ENCODE peak calls at places on chromosomes 7 and 10, in eight cellular contexts. B is pancreas; E is GM23248; P is A549; H is MM.1S; O is naive thymus-derived CD4-positive, alpha-beta T cell; T is PC-9; N is CD8-positive, alpha-beta T cell. V is an unnamed sample.

GRCh38 chr10:6115411-6115800 is 26.6 kb downstream of the RBM17 start:
- DNase-seq in N (no peak), T (no peak), H (no peak), O (no peak), E (peak; percentile 20), P (no peak), B (no peak), V (no peak)

GRCh38 chr7:81299711-81300110 is 380.9 kb upstream of the SEMA3C start:
- DNase-seq in H (no peak), B (no peak), O (no peak), N (no peak), P (no peak), T (no peak), E (no peak), V (no peak)

GRCh38 chr7:47375121-47375551 is 206.8 kb downstream of the TNS3 start:
- DNase-seq in P (no peak), N (no peak), E (peak; percentile 73), T (no peak), O (no peak), H (no peak), B (no peak), V (no peak)

GRCh38 chr7:26147030-26147429 is 5.0 kb upstream of the NFE2L3 start:
- DNase-seq in O (no peak), T (no peak), H (no peak), E (peak; percentile 49), B (no peak), N (no peak), P (peak; percentile 26), V (no peak)

GRCh38 chr10:122879339-122880273 is at the start of gene FAM24B:
- DNase-seq in N (peak; percentile 93), P (peak; percentile 98), E (peak; percentile 99), O (peak; percentile 94), T (peak; percentile 89), B (peak; percentile 99), H (peak; percentile 99), V (peak; percentile 93)

GRCh38 chr7:156234666-156235494 is 405.7 kb upstream of the RNF32 start:
- DNase-seq in E (no peak), H (no peak), N (no peak), P (no peak), O (no peak), B (no peak), T (no peak), V (no peak)

GRCh38 chr7:128108641-128109423 is 77.6 kb upstream of the LRRC4 start:
- DNase-seq in T (no peak), E (no peak), N (no peak), P (no peak), O (peak; percentile 49), H (peak; percentile 89), B (no peak), V (no peak)

GRCh38 chr7:79137942-79138341 is 315.5 kb downstream of the MAGI2 start:
- DNase-seq in N (no peak), E (peak; percentile 43), O (no peak), B (no peak), P (no peak), H (no peak), T (no peak), V (no peak)

GRCh38 chr10:22722770-22723169 is 8.4 kb upstream of the PIP4K2A start:
- DNase-seq in T (no peak), B (no peak), N (no peak), E (no peak), H (no peak), O (no peak), P (no peak), V (no peak)

GRCh38 chr10:89946106-89946505 is 244.7 kb downstream of the KIF20B start:
- DNase-seq in H (peak; percentile 69), B (no peak), T (no peak), E (peak; percentile 7), N (no peak), O (no peak), P (no peak), V (no peak)

GRCh38 chr7:132980406-132980805 is 101.5 kb downstream of the CHCHD3 start:
- DNase-seq in O (no peak), H (no peak), B (no peak), P (no peak), E (no peak), N (no peak), T (no peak), V (no peak)

GRCh38 chr10:110634527-110635209 is 9.5 kb upstream of the RBM20 start:
- DNase-seq in N (no peak), O (no peak), B (no peak), P (no peak), E (no peak), T (no peak), H (no peak), V (no peak)

GRCh38 chr10:32445036-32445435 is 904 bp upstream of the CCDC7 start:
- DNase-seq in B (no peak), P (peak; percentile 9), N (no peak), O (no peak), E (peak; percentile 40), T (no peak), H (no peak), V (no peak)

DNA sequence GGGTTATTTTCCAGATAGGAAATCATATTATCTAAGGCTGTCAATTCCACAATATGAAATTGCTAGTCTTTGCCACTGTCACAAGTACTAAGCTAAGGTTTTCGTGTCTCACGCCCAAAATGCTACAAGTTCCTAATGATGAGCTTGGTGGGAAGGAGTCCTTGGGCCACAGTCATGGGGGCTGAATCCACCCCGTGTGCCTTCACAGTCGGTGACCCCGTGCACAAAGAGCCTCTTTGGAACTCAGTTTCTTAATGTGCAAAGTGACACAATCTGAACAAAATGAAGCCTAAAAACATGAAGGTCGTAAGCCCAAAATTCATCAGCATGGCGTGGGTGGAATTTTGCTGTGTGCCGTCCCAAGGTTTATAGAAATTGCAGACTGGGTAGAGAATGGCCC is 337.0 kb upstream of the GALNT17 start:
- DNase-seq in N (no peak), E (no peak), P (no peak), B (no peak), T (no peak), O (no peak), H (no peak), V (no peak)
- H3K9me3 ChIP-seq in N (no peaks in the 10 kb centered on the region), E (no peaks in the 10 kb centered on the region), P (peaks cover 1% of the 10 kb centered on the region), B (no peaks in the 10 kb centered on the region), T (no peaks in the 10 kb centered on the region), O (no peaks in the 10 kb centered on the region), H (no peaks in the 10 kb centered on the region), V (peaks cover 2% of the 10 kb centered on the region)

GRCh38 chr7:36653011-36653670 is 71.2 kb downstream of the AOAH start:
- DNase-seq in H (no peak), O (no peak), T (no peak), N (no peak), E (peak; percentile 55), B (no peak), P (peak; percentile 18), V (no peak)

GRCh38 chr7:36659638-36660341 is 64.5 kb downstream of the AOAH start:
- DNase-seq in T (no peak), E (no peak), O (no peak), P (no peak), B (no peak), H (no peak), N (no peak), V (no peak)

GRCh38 chr7:36653671-36654355 is 70.5 kb downstream of the AOAH start:
- DNase-seq in P (no peak), H (no peak), T (no peak), B (no peak), N (no peak), O (no peak), E (peak; percentile 44), V (no peak)

GRCh38 chr7:36658603-36659516 is 65.4 kb downstream of the AOAH start:
- DNase-seq in P (peak; percentile 68), O (no peak), N (no peak), B (no peak), T (no peak), H (no peak), E (peak; percentile 96), V (no peak)

DNA sequence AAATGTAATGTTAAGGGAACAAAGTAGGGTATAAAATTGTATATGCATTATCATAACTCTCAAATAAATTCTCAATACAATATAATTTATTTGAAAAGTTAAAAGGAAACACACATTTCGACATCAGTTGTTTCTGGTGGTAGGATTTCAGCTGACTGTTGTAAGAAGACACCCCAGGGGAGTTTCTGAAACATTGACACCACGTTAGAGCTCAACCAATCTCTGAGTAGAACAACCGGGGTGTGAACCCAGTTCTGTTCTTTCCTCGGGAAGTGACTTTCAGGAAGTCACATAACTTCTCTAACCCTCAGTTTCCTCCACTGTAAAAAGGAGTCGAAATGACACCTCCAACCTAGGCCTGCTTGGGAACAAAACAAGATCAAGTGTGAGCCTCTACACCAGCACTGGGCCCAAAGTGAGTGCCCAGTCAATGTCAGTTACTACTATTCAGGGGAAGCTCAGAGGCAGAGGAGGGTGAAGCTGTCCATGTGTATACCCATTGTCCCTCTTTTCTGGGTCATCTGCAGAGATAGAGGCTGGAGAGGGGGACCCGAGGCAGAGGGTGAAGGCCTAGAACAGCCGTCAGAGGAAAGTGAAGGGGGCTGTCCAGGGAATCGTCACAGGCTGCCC is 67.1 kb downstream of the AOAH start:
- DNase-seq in N (no peak), B (no peak), H (no peak), T (no peak), O (no peak), E (no peak), P (no peak), V (no peak)
- H3K4me1 ChIP-seq in N (peaks cover 14% of the 10 kb centered on the region), B (no peaks in the 10 kb centered on the region), H (no peaks in the 10 kb centered on the region), T (no peaks in the 10 kb centered on the region), O (peaks cover 11% of the 10 kb centered on the region), E (peaks cover 44% of the 10 kb centered on the region), P (peaks cover 64% of the 10 kb centered on the region), V (peaks cover 6% of the 10 kb centered on the region)

DNA sequence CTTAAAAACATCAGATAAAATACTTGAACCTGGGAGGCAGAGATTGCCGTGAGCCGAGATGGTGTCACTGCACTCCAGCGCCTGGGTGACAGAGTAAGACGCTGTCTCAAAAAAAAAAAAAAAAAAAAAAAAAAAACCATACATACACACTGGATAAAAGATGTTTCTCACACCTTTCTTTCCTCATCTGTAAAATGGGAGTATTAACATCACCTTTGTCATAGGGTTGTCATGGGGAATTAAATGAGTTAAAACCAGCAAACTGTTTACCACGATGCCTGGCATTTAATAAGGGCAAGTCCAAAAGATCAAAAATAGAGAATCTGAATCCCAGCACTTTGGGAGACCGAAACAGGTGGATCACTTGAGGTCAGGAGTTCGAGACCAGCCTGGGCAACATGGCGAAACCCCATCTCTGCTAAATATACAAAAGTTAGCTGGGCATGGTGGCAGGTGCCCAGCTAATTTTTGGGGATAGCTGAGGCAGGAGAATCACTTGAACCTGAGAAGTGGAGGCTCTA is 12.9 kb downstream of the LRRC20 start:
- DNase-seq in B (no peak), H (no peak), T (no peak), O (no peak), P (no peak), E (no peak), N (no peak), V (no peak)
- H3K27ac ChIP-seq in B (no peak overlapping the region), H (no peak overlapping the region), T (no peak overlapping the region), O (no peak overlapping the region), P (no peak overlapping the region), E (no peak overlapping the region), N (no peak overlapping the region), V (no peak overlapping the region)

DNA sequence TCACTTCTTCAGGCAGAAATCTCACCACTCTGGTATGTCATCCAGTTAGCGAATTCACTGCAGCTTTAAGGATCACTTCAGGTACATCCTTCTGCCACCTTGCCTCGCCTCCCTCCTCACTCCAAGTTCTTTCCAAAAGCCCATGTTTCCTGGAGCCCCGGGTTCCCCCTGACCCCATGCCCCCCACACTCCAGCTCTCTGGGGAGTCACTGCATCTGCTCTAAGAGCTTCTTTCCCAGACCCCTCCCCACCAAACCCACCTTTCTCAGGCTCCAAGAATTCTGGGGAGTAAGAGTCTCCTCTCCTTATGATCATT is 969.5 kb upstream of the ZNF722 start:
- DNase-seq in E (no peak), P (no peak), T (no peak), O (no peak), H (no peak), N (no peak), B (no peak), V (no peak)
- H3K9me3 ChIP-seq in E (no peaks in the 10 kb centered on the region), P (no peaks in the 10 kb centered on the region), T (no peaks in the 10 kb centered on the region), O (no peaks in the 10 kb centered on the region), H (no peaks in the 10 kb centered on the region), N (no peaks in the 10 kb centered on the region), B (no peaks in the 10 kb centered on the region), V (no peaks in the 10 kb centered on the region)

V was measured in CD8-positive, alpha-beta memory T cell.